ENCODE peak calls at places on chromosomes 12 and 14, in ten cellular contexts. One of them, this sample, is unnamed.
A peak's percentile ranks its signal among the peaks of the same experiment; 100 is the strongest.

GRCh38 chr12:106586803-106587684 is 4.2 kb downstream of the RFX4 start:
- DNase-seq in transverse colon: no peak
- DNase-seq in HCT116: no peak
- DNase-seq in ovary: no peak
- DNase-seq in tibial nerve: no peak
- DNase-seq in stomach: no peak
- DNase-seq in A549: no peak
- DNase-seq in lower leg skin: no peak
- DNase-seq in right lobe of liver: no peak
- DNase-seq in IMR-90: no peak
- DNase-seq in this sample: no peak

GRCh38 chr12:127926004-127926403 is 341.0 kb upstream of the TMEM132C start:
- DNase-seq in transverse colon: peak; percentile 25
- DNase-seq in HCT116: no peak
- DNase-seq in ovary: peak; percentile 33
- DNase-seq in tibial nerve: peak; percentile 26
- DNase-seq in stomach: no peak
- DNase-seq in A549: no peak
- DNase-seq in lower leg skin: no peak
- DNase-seq in right lobe of liver: no peak
- DNase-seq in IMR-90: no peak
- DNase-seq in this sample: no peak

GRCh38 chr12:76764856-76765255 is 941 bp downstream of the ZDHHC17 start:
- DNase-seq in transverse colon: peak; percentile 10
- DNase-seq in HCT116: no peak
- DNase-seq in ovary: no peak
- DNase-seq in tibial nerve: peak; percentile 18
- DNase-seq in stomach: no peak
- DNase-seq in A549: no peak
- DNase-seq in lower leg skin: no peak
- DNase-seq in right lobe of liver: no peak
- DNase-seq in IMR-90: peak; percentile 28
- DNase-seq in this sample: peak; percentile 66

GRCh38 chr14:32584079-32584478 is 255.0 kb downstream of the AKAP6 start:
- DNase-seq in transverse colon: no peak
- DNase-seq in HCT116: no peak
- DNase-seq in ovary: no peak
- DNase-seq in tibial nerve: no peak
- DNase-seq in stomach: no peak
- DNase-seq in A549: no peak
- DNase-seq in lower leg skin: no peak
- DNase-seq in right lobe of liver: no peak
- DNase-seq in IMR-90: no peak
- DNase-seq in this sample: no peak

GRCh38 chr12:63967358-63967757 is 122.9 kb downstream of the SRGAP1 start:
- DNase-seq in transverse colon: no peak
- DNase-seq in HCT116: peak; percentile 32
- DNase-seq in ovary: no peak
- DNase-seq in tibial nerve: no peak
- DNase-seq in stomach: no peak
- DNase-seq in A549: no peak
- DNase-seq in lower leg skin: no peak
- DNase-seq in right lobe of liver: no peak
- DNase-seq in IMR-90: peak; percentile 72
- DNase-seq in this sample: no peak

GRCh38 chr14:63633801-63634200 is 7.9 kb downstream of the WDR89 start:
- DNase-seq in transverse colon: no peak
- DNase-seq in HCT116: no peak
- DNase-seq in ovary: no peak
- DNase-seq in tibial nerve: no peak
- DNase-seq in stomach: no peak
- DNase-seq in A549: no peak
- DNase-seq in lower leg skin: no peak
- DNase-seq in right lobe of liver: no peak
- DNase-seq in IMR-90: no peak
- DNase-seq in this sample: no peak

GRCh38 chr14:53881921-53882320 is 74.7 kb downstream of the BMP4 start:
- DNase-seq in transverse colon: no peak
- DNase-seq in HCT116: no peak
- DNase-seq in ovary: no peak
- DNase-seq in tibial nerve: no peak
- DNase-seq in stomach: no peak
- DNase-seq in A549: no peak
- DNase-seq in lower leg skin: no peak
- DNase-seq in right lobe of liver: no peak
- DNase-seq in IMR-90: no peak
- DNase-seq in this sample: no peak

GRCh38 chr12:79689477-79690155 is 1.1 kb downstream of the PAWR start:
- DNase-seq in transverse colon: peak; percentile 48
- DNase-seq in HCT116: no peak
- DNase-seq in ovary: peak; percentile 68
- DNase-seq in tibial nerve: peak; percentile 31
- DNase-seq in stomach: peak; percentile 49
- DNase-seq in A549: peak; percentile 38
- DNase-seq in lower leg skin: peak; percentile 88
- DNase-seq in right lobe of liver: peak; percentile 57
- DNase-seq in IMR-90: peak; percentile 55
- DNase-seq in this sample: no peak

GRCh38 chr14:29637406-29637805 is 290.2 kb downstream of the PRKD1 start:
- DNase-seq in transverse colon: no peak
- DNase-seq in HCT116: no peak
- DNase-seq in ovary: no peak
- DNase-seq in tibial nerve: peak; percentile 81
- DNase-seq in stomach: peak; percentile 83
- DNase-seq in A549: no peak
- DNase-seq in lower leg skin: no peak
- DNase-seq in right lobe of liver: peak; percentile 90
- DNase-seq in IMR-90: peak; percentile 64
- DNase-seq in this sample: no peak

GRCh38 chr12:75479963-75480461 is 543 bp upstream of the GLIPR1 start:
- DNase-seq in transverse colon: no peak
- DNase-seq in HCT116: no peak
- DNase-seq in ovary: no peak
- DNase-seq in tibial nerve: no peak
- DNase-seq in stomach: no peak
- DNase-seq in A549: no peak
- DNase-seq in lower leg skin: no peak
- DNase-seq in right lobe of liver: no peak
- DNase-seq in IMR-90: peak; percentile 81
- DNase-seq in this sample: no peak

GRCh38 chr14:29749327-29749726 is 178.3 kb downstream of the PRKD1 start:
- DNase-seq in transverse colon: no peak
- DNase-seq in HCT116: no peak
- DNase-seq in ovary: no peak
- DNase-seq in tibial nerve: no peak
- DNase-seq in stomach: no peak
- DNase-seq in A549: no peak
- DNase-seq in lower leg skin: no peak
- DNase-seq in right lobe of liver: no peak
- DNase-seq in IMR-90: peak; percentile 83
- DNase-seq in this sample: no peak

GRCh38 chr14:83300454-83301064 is 1766.9 kb upstream of the SEL1L start:
- DNase-seq in transverse colon: no peak
- DNase-seq in HCT116: no peak
- DNase-seq in ovary: no peak
- DNase-seq in tibial nerve: no peak
- DNase-seq in stomach: no peak
- DNase-seq in A549: no peak
- DNase-seq in lower leg skin: no peak
- DNase-seq in right lobe of liver: no peak
- DNase-seq in IMR-90: peak; percentile 52
- DNase-seq in this sample: peak; percentile 9

GRCh38 chr14:81618695-81619094 is 85.0 kb upstream of the SEL1L start:
- DNase-seq in transverse colon: no peak
- DNase-seq in HCT116: no peak
- DNase-seq in ovary: no peak
- DNase-seq in tibial nerve: no peak
- DNase-seq in stomach: no peak
- DNase-seq in A549: no peak
- DNase-seq in lower leg skin: no peak
- DNase-seq in right lobe of liver: no peak
- DNase-seq in IMR-90: no peak
- DNase-seq in this sample: no peak

GRCh38 chr12:111792155-111792876 is 25.6 kb downstream of the ALDH2 start:
- DNase-seq in transverse colon: peak; percentile 69
- DNase-seq in HCT116: no peak
- DNase-seq in ovary: peak; percentile 92
- DNase-seq in tibial nerve: peak; percentile 45
- DNase-seq in stomach: peak; percentile 61
- DNase-seq in A549: no peak
- DNase-seq in lower leg skin: no peak
- DNase-seq in right lobe of liver: peak; percentile 87
- DNase-seq in IMR-90: peak; percentile 41
- DNase-seq in this sample: peak; percentile 78

DNA sequence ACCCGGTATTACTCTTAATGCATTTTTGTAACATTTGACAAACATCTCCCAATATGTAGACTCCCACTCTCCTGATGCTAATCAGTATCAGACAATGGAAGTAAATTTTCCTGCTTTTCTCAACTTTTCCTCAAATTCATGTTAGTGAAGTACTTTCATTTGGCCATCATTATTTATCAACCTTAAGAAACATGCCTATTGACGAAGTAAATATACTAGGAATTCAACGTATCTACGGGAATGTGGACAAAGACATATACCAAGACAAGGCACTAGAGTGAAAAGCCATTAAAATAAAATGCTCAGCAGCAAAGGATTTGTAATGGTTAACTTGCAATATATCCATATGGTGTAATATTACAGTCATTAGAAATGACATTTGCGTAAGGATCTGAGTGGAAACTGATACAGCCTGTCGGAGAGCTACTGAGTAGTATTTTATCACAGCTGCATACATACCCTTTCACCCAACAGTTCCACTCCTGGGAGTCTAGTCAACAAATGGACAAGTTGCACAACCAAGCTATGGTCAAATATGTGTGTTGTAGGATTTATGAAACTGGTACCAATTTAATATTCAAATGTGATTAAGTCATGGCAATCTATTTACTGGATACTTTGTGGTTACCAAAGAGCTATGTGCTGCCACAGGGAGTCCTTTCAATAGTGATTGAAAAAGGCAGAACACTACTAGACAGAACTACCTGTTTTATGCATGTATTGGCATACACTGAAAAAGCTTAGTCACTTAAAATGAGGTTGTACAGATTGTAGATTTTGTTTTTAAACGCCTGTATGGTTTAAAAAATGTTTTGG is 26.5 kb downstream of the NUDT4 start:
- DNase-seq in transverse colon: no peak
- DNase-seq in HCT116: no peak
- DNase-seq in ovary: no peak
- DNase-seq in tibial nerve: no peak
- DNase-seq in stomach: no peak
- DNase-seq in A549: no peak
- DNase-seq in lower leg skin: no peak
- DNase-seq in right lobe of liver: no peak
- DNase-seq in IMR-90: peak; percentile 61
- DNase-seq in this sample: peak; percentile 15
- TF ChIP-seq POLR2A in transverse colon: no peak
- TF ChIP-seq POLR2A in HCT116: no peak
- TF ChIP-seq POLR2A in ovary: no peak
- TF ChIP-seq POLR2A in tibial nerve: no peak
- TF ChIP-seq POLR2A in stomach: no peak
- TF ChIP-seq POLR2A in A549: no peak
- TF ChIP-seq POLR2A in lower leg skin: no peak
- TF ChIP-seq POLR2A in right lobe of liver: no peak
- TF ChIP-seq POLR2A in IMR-90: no peak
- TF ChIP-seq POLR2A in this sample: no peak

GRCh38 chr12:57488397-57489156 is 709 bp downstream of the MARS1 start:
- DNase-seq in transverse colon: no peak
- DNase-seq in HCT116: no peak
- DNase-seq in ovary: no peak
- DNase-seq in tibial nerve: no peak
- DNase-seq in stomach: no peak
- DNase-seq in A549: no peak
- DNase-seq in lower leg skin: no peak
- DNase-seq in right lobe of liver: no peak
- DNase-seq in IMR-90: peak; percentile 35
- DNase-seq in this sample: peak; percentile 70
- TF ChIP-seq POLR2A in transverse colon: no peak
- TF ChIP-seq POLR2A in HCT116: no peak
- TF ChIP-seq POLR2A in ovary: no peak
- TF ChIP-seq POLR2A in tibial nerve: no peak
- TF ChIP-seq POLR2A in stomach: no peak
- TF ChIP-seq POLR2A in A549: no peak
- TF ChIP-seq POLR2A in lower leg skin: no peak
- TF ChIP-seq POLR2A in right lobe of liver: no peak
- TF ChIP-seq POLR2A in IMR-90: no peak
- TF ChIP-seq POLR2A in this sample: no peak

DNA sequence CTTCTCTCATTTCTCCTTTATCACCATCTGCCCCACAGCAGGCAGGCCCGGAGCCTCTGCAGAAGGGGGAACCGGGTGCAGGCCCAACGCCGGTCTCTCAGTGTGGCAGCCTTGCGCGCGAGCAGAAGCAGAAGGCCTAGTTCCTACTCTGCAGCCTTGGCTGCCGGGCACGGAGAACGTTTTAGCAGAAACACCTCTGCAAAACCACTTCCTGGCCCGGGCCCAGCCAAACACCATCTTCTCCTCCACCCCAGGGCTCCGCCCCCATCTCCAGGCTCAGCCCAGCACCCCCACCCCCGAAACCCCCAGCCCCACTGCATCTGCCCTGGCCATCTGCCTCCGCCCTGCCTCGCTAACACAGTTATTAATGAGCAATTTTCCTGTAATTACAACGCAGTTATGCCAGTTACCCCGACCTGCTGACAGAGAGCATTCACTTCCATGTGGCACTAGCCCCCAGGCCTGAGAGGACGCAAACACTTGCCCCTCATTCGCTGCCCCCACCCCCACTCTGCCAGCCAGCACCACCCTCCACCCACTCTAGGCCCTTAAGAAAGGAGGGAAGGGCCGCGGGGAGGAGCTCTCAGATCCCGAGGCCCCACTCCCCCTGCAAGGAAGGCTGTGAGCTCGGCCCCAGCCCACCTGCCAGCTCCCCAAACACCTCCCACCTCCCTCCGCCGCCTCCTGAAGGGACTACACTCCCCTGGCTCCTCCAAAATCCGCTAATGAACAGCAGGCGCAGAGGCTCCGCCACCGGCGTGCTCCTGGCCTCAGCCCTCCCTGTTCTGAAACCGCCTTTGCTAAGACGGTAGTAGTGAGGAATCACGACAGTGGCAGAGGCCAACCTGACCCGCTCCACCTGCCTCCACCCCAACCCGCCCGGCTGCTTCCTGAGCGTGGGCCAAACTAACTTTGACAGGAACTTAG is 44.7 kb upstream of the FBRSL1 start:
- DNase-seq in transverse colon: peak; percentile 60
- DNase-seq in HCT116: no peak
- DNase-seq in ovary: no peak
- DNase-seq in tibial nerve: peak; percentile 17
- DNase-seq in stomach: peak; percentile 43
- DNase-seq in A549: no peak
- DNase-seq in lower leg skin: no peak
- DNase-seq in right lobe of liver: no peak
- DNase-seq in IMR-90: no peak
- DNase-seq in this sample: peak; percentile 40
- TF ChIP-seq POLR2A in transverse colon: no peak
- TF ChIP-seq POLR2A in HCT116: no peak
- TF ChIP-seq POLR2A in ovary: no peak
- TF ChIP-seq POLR2A in tibial nerve: no peak
- TF ChIP-seq POLR2A in stomach: no peak
- TF ChIP-seq POLR2A in A549: no peak
- TF ChIP-seq POLR2A in lower leg skin: no peak
- TF ChIP-seq POLR2A in right lobe of liver: no peak
- TF ChIP-seq POLR2A in IMR-90: no peak
- TF ChIP-seq POLR2A in this sample: no peak

GRCh38 chr12:98397323-98398105 is 117.9 kb upstream of the TMPO start:
- DNase-seq in transverse colon: peak; percentile 88
- DNase-seq in HCT116: peak; percentile 80
- DNase-seq in ovary: peak; percentile 87
- DNase-seq in tibial nerve: peak; percentile 78
- DNase-seq in stomach: peak; percentile 84
- DNase-seq in A549: peak; percentile 83
- DNase-seq in lower leg skin: peak; percentile 95
- DNase-seq in right lobe of liver: peak; percentile 83
- DNase-seq in IMR-90: peak; percentile 71
- DNase-seq in this sample: peak; percentile 78
- TF ChIP-seq POLR2A in transverse colon: no peak
- TF ChIP-seq POLR2A in HCT116: no peak
- TF ChIP-seq POLR2A in ovary: no peak
- TF ChIP-seq POLR2A in tibial nerve: no peak
- TF ChIP-seq POLR2A in stomach: no peak
- TF ChIP-seq POLR2A in A549: no peak
- TF ChIP-seq POLR2A in lower leg skin: no peak
- TF ChIP-seq POLR2A in right lobe of liver: no peak
- TF ChIP-seq POLR2A in IMR-90: no peak
- TF ChIP-seq POLR2A in this sample: no peak

This sample was measured in erythroblast.